ENCODE peak calls at places on chromosomes 4 and X, in six cellular contexts. J is HepG2, T is stomach, D is HL-60, B is sigmoid colon, O is H1. E is an unnamed sample.

GRCh38 chr4:8391071-8391470 is 49.5 kb downstream of the ACOX3 start:
- DNase-seq in J (no peak), T (no peak), D (no peak), B (no peak), O (no peak), E (no peak)

GRCh38 chr4:98706200-98706813 is 47.9 kb upstream of the TSPAN5 start:
- DNase-seq in J (no peak), T (no peak), D (no peak), B (no peak), O (no peak), E (no peak)

GRCh38 chr4:136505020-136505419 is 1027.3 kb downstream of the PCDH18 start:
- DNase-seq in J (no peak), T (no peak), D (no peak), B (no peak), O (no peak), E (no peak)

GRCh38 chr4:141447761-141448160 is 188.6 kb upstream of the IL15 start:
- DNase-seq in J (no peak), T (no peak), D (no peak), B (no peak), O (no peak), E (no peak)

GRCh38 chr4:80035336-80035735 is 37.7 kb downstream of the ANTXR2 start:
- DNase-seq in J (peak), T (peak), D (no peak), B (no peak), O (no peak), E (no peak)

GRCh38 chr4:94285666-94286065 is 57.0 kb downstream of the HPGDS start:
- DNase-seq in J (no peak), T (peak), D (no peak), B (no peak), O (no peak), E (no peak)

GRCh38 chrX:71997320-71997719 is 86.7 kb downstream of the NHSL2 start:
- DNase-seq in J (no peak), T (no peak), D (no peak), B (no peak), O (no peak), E (no peak)

GRCh38 chr4:5037553-5038551 is 13.4 kb upstream of the STK32B start:
- DNase-seq in J (peak), T (no peak), D (no peak), B (no peak), O (no peak), E (no peak)

DNA sequence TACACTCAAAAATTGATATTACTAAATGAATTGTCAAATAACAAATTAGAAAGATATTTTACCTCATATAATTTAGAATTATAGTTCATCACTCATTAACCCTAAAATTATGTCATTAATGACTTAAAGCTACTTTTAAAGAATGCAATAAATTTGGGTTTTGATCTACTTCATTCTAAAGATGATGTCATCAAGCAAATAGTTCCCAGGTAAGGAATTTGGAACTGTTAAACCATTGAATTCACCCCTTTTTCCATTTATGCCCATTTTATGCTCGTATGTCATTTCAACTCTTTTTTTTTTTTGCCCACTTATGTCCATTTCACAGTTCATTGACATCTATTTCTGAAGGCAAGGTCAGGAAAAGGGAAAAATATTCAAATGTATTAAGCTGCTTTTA is 135.5 kb downstream of the TLL1 start:
- DNase-seq in J (no peak), T (no peak), D (no peak), B (no peak), O (no peak), E (no peak)
- H3K4me3 ChIP-seq in J (no peak), T (no peak), D (no peak), B (no peak), O (no peak), E (no peak)

DNA sequence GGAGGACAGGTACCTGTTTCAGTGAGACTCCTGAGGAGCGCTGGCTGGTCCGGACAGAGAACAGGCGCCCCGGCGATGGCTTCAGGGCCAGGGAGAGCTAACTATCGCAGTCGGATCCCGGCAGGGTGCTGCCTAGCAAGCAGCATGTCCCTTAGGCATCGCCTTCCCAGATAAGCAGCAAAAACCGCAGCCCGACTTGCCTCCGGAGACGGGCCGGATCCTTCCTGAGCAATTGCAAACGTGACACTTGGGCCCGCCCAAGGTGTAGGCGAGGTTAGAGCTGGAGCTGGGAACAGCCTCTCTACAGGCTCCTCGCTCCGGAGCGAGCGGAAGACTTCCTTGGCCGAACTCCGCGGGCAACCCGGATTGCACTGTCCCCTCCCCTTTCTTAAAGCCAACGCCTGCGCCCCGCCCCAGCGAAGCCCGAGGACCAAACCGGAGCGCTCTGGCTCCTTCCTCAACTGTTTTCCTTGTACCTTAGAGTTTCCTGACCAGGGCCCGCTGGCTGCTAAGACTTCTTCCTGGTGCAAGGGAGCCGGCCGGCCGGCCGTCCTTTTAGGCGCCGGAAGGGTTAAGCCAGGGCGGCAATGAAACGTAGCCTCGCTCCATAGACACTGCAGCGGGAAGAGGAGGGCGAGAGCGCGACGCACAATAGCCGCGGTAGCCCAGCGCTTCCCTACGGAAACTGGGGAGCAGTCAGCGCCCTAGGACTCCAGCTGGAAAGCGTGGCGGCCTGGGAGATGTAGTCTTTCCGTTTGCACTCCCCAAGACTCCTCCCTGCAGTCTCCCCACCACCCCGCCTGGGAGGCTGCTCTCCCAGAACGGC is at the start of gene OPHN1:
- DNase-seq in J (peak), T (peak), D (no peak), B (peak), O (peak), E (peak)
- TF ChIP-seq POLR2AphosphoS5 in J (no peak), T (peak), D (no peak), B (peak), O (peak), E (peak)

DNA sequence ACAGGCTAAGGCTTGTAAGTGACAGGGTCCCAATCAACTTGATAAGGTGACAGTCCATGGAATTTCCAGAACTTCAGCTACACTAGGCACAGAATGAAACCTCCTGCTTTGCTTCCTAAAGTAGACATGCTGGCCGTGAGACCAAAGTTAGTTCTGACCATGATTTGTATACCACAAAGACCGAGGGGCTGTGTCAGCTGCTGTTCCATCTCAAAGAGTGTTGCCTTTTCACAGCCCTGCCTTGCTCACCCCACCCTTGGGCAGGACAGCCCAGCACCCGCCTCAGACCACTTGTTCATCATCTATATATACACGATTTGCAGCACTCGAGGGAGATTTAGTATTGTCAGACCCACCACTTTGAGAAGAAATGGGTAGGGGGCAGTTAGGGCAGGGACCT is 5.3 kb downstream of the IDS start:
- DNase-seq in J (no peak), T (no peak), D (no peak), B (no peak), O (no peak), E (no peak)
- H3K4me3 ChIP-seq in J (no peak), T (no peak), D (no peak), B (no peak), O (no peak), E (no peak)

DNA sequence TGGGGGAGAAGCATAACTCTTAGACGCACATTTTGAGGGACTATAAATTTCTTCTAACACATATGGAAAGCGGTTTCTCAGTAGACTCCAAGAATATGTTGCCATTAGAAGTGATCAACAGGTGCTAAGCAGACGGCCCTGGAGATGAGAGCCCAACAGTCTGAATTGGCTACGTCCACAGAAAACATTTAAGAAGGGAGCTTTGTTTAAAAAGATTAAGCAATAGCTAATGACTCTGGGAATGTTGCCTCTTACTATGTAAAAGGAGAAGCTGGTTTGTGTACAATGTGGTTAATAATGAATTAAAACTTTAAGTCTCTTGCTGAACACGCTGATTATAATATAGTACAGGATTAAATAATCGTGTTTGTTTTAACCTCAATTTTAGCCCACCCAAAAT is 399.5 kb downstream of the SMARCA1 start:
- DNase-seq in J (peak), T (no peak), D (no peak), B (no peak), O (no peak), E (no peak)
- TF ChIP-seq POLR2AphosphoS5 in J (no peak), T (no peak), D (no peak), B (no peak), O (no peak), E (no peak)

DNA sequence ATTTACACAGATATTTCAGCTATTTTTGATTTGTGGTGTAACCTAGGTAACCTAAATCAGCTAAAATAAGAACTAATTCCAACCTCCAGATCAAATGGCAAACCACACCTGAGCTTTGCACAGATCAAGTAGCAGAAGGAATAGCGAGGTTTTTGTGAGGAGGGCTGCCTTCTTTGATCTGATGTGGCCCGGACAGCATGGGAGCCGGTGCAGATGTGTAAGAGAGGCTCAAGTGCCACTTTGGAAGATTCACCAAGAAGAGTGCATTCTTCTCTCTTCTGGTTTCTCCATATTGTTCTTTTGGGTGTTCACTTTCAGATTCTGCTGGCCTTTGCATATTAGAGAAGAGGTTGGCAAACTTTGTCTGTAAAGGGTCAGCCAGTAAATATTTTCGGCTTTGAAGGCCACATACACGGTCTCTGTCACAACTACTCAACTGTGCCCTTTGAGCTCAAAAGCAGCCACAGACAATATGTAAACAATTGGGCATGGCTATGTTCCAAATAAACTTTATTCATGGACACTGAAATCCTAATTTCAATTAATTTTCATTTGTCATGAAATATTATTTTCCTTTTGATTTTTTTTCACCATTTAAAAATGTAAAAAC is 78.9 kb upstream of the FAM9C start:
- DNase-seq in J (peak), T (no peak), D (no peak), B (no peak), O (no peak), E (no peak)
- H3K4me3 ChIP-seq in J (peak), T (no peak), D (no peak), B (no peak), O (no peak), E (no peak)

E was measured in prostate gland.